ENCODE peak calls at places on chromosomes 16 and 17, in six cellular contexts. F, D, C, S, M and L are unnamed samples.
A peak's percentile ranks its signal among the peaks of the same experiment; 100 is the strongest.

GRCh38 chr16:83681421-83681820 is 126.4 kb upstream of the HSBP1 start:
- DNase-seq in M (no peak), C (no peak), D (no peak), F (no peak), S (no peak), L (no peak)

GRCh38 chr16:27237229-27238015 is 31.1 kb downstream of the NSMCE1 start:
- DNase-seq in S (peak; percentile 76), M (no peak), F (no peak), D (peak; percentile 60), C (peak; percentile 91), L (peak; percentile 33)

GRCh38 chr16:49284962-49285361 is 3.3 kb upstream of the CBLN1 start:
- DNase-seq in C (no peak), S (no peak), F (no peak), M (no peak), D (no peak), L (no peak)

GRCh38 chr16:1993731-1994131 is 4.0 kb downstream of the SYNGR3 start:
- DNase-seq in M (no peak), D (no peak), S (no peak), F (no peak), C (peak; percentile 74), L (no peak)

GRCh38 chr16:56726283-56726682 is 3.6 kb upstream of the NUP93 start:
- DNase-seq in C (no peak), F (no peak), D (no peak), M (no peak), S (no peak), L (no peak)

GRCh38 chr17:83183150-83183820 is 103.9 kb downstream of the METRNL start:
- DNase-seq in D (no peak), M (no peak), F (no peak), S (no peak), C (no peak), L (no peak)

GRCh38 chr17:59361386-59361785 is 29.9 kb downstream of the YPEL2 start:
- DNase-seq in C (peak; percentile 32), F (peak; percentile 94), D (no peak), M (peak; percentile 31), S (no peak), L (no peak)

GRCh38 chr17:58312021-58312630 is 16.5 kb downstream of the TSPOAP1 start:
- DNase-seq in F (no peak), D (no peak), C (peak; percentile 9), S (no peak), M (no peak), L (no peak)

GRCh38 chr17:81285179-81285878 is 9.8 kb downstream of the SLC38A10 start:
- DNase-seq in C (peak; percentile 60), D (peak; percentile 52), F (no peak), S (peak; percentile 75), M (no peak), L (no peak)